ENCODE peak calls at places on chromosomes 4 and X, in five cellular contexts. One of them, this sample, is unnamed.

GRCh38 chrX:115322375-115322774 is 32.9 kb downstream of the LUZP4 start:
- DNase-seq in myocyte: no peak
- DNase-seq in activated CD8-positive, alpha-beta memory T cell treated with anti-CD3 and anti-CD28 coated beads, Interleukin-2, amount 50 U/mL, for 48 hours: no peak
- DNase-seq in suprapubic skin: no peak
- DNase-seq in GOT3: no peak
- DNase-seq in this sample: no peak

GRCh38 chr4:141724646-141725045 is 88.3 kb downstream of the IL15 start:
- DNase-seq in activated CD8-positive, alpha-beta memory T cell treated with anti-CD3 and anti-CD28 coated beads, Interleukin-2, amount 50 U/mL, for 48 hours: no peak
- DNase-seq in suprapubic skin: no peak
- DNase-seq in myocyte: no peak
- DNase-seq in GOT3: no peak
- DNase-seq in this sample: no peak

GRCh38 chr4:114132830-114133229 is 153.4 kb upstream of the ARSJ start:
- DNase-seq in myocyte: no peak
- DNase-seq in suprapubic skin: no peak
- DNase-seq in GOT3: no peak
- DNase-seq in activated CD8-positive, alpha-beta memory T cell treated with anti-CD3 and anti-CD28 coated beads, Interleukin-2, amount 50 U/mL, for 48 hours: no peak
- DNase-seq in this sample: no peak

GRCh38 chr4:149426461-149426860 is 389.2 kb downstream of the IQCM start:
- DNase-seq in GOT3: no peak
- DNase-seq in activated CD8-positive, alpha-beta memory T cell treated with anti-CD3 and anti-CD28 coated beads, Interleukin-2, amount 50 U/mL, for 48 hours: no peak
- DNase-seq in myocyte: no peak
- DNase-seq in suprapubic skin: no peak
- DNase-seq in this sample: no peak

GRCh38 chr4:141246243-141246642 is 25.5 kb downstream of the ZNF330 start:
- DNase-seq in myocyte: peak; percentile 41
- DNase-seq in GOT3: no peak
- DNase-seq in activated CD8-positive, alpha-beta memory T cell treated with anti-CD3 and anti-CD28 coated beads, Interleukin-2, amount 50 U/mL, for 48 hours: no peak
- DNase-seq in suprapubic skin: no peak
- DNase-seq in this sample: no peak

GRCh38 chr4:158170691-158171455 is 2.0 kb downstream of the GASK1B start:
- DNase-seq in suprapubic skin: peak; percentile 67
- DNase-seq in activated CD8-positive, alpha-beta memory T cell treated with anti-CD3 and anti-CD28 coated beads, Interleukin-2, amount 50 U/mL, for 48 hours: peak; percentile 75
- DNase-seq in myocyte: peak; percentile 86
- DNase-seq in GOT3: no peak
- DNase-seq in this sample: no peak

GRCh38 chr4:168509786-168510185 is 12.9 kb downstream of the PALLD start:
- DNase-seq in GOT3: no peak
- DNase-seq in myocyte: no peak
- DNase-seq in activated CD8-positive, alpha-beta memory T cell treated with anti-CD3 and anti-CD28 coated beads, Interleukin-2, amount 50 U/mL, for 48 hours: no peak
- DNase-seq in suprapubic skin: no peak
- DNase-seq in this sample: no peak

GRCh38 chr4:112521123-112522116 is 5.4 kb upstream of the NEUROG2 start:
- DNase-seq in myocyte: no peak
- DNase-seq in activated CD8-positive, alpha-beta memory T cell treated with anti-CD3 and anti-CD28 coated beads, Interleukin-2, amount 50 U/mL, for 48 hours: peak; percentile 56
- DNase-seq in suprapubic skin: no peak
- DNase-seq in GOT3: no peak
- DNase-seq in this sample: peak; percentile 70

GRCh38 chrX:12370444-12371089 is 232.3 kb downstream of the FRMPD4 start:
- DNase-seq in GOT3: no peak
- DNase-seq in activated CD8-positive, alpha-beta memory T cell treated with anti-CD3 and anti-CD28 coated beads, Interleukin-2, amount 50 U/mL, for 48 hours: no peak
- DNase-seq in suprapubic skin: no peak
- DNase-seq in myocyte: peak; percentile 63
- DNase-seq in this sample: no peak

GRCh38 chr4:89704651-89705395 is 132.1 kb downstream of the SNCA start:
- DNase-seq in myocyte: peak; percentile 13
- DNase-seq in GOT3: no peak
- DNase-seq in suprapubic skin: no peak
- DNase-seq in activated CD8-positive, alpha-beta memory T cell treated with anti-CD3 and anti-CD28 coated beads, Interleukin-2, amount 50 U/mL, for 48 hours: no peak
- DNase-seq in this sample: no peak

GRCh38 chr4:8386731-8387130 is 53.8 kb downstream of the ACOX3 start:
- DNase-seq in myocyte: no peak
- DNase-seq in GOT3: no peak
- DNase-seq in activated CD8-positive, alpha-beta memory T cell treated with anti-CD3 and anti-CD28 coated beads, Interleukin-2, amount 50 U/mL, for 48 hours: no peak
- DNase-seq in suprapubic skin: no peak
- DNase-seq in this sample: no peak

GRCh38 chrX:8049827-8050226 is 121.2 kb downstream of the VCX2 start:
- DNase-seq in activated CD8-positive, alpha-beta memory T cell treated with anti-CD3 and anti-CD28 coated beads, Interleukin-2, amount 50 U/mL, for 48 hours: no peak
- DNase-seq in myocyte: no peak
- DNase-seq in suprapubic skin: no peak
- DNase-seq in GOT3: no peak
- DNase-seq in this sample: no peak

GRCh38 chr4:1082215-1083182 is 30.9 kb downstream of the RNF212 start:
- DNase-seq in myocyte: peak; percentile 86
- DNase-seq in GOT3: peak; percentile 48
- DNase-seq in suprapubic skin: peak; percentile 88
- DNase-seq in activated CD8-positive, alpha-beta memory T cell treated with anti-CD3 and anti-CD28 coated beads, Interleukin-2, amount 50 U/mL, for 48 hours: no peak
- DNase-seq in this sample: no peak

GRCh38 chr4:653080-653821 is 20.8 kb downstream of the ATP5ME start:
- DNase-seq in suprapubic skin: no peak
- DNase-seq in activated CD8-positive, alpha-beta memory T cell treated with anti-CD3 and anti-CD28 coated beads, Interleukin-2, amount 50 U/mL, for 48 hours: no peak
- DNase-seq in GOT3: no peak
- DNase-seq in myocyte: no peak
- DNase-seq in this sample: no peak

This sample was measured in ecto neural progenitor cell.